ENCODE peak calls at places on chromosomes 5 and 9, in five cellular contexts. One of them, this sample, is unnamed.
A peak's percentile ranks its signal among the peaks of the same experiment; 100 is the strongest.

GRCh38 chr9:36625006-36625600 is 52.4 kb downstream of the MELK start:
- DNase-seq in left lobe of liver: no peak
- DNase-seq in SW 1271: no peak
- DNase-seq in activated naive CD4-positive, alpha-beta T cell: no peak
- DNase-seq in posterior vena cava: no peak
- DNase-seq in this sample: no peak

GRCh38 chr9:110835404-110835803 is 166.8 kb downstream of the MUSK start:
- DNase-seq in left lobe of liver: no peak
- DNase-seq in SW 1271: peak; percentile 79
- DNase-seq in activated naive CD4-positive, alpha-beta T cell: no peak
- DNase-seq in posterior vena cava: no peak
- DNase-seq in this sample: no peak

GRCh38 chr5:6720561-6720921 is 7.3 kb downstream of the TENT4A start:
- DNase-seq in left lobe of liver: no peak
- DNase-seq in SW 1271: no peak
- DNase-seq in activated naive CD4-positive, alpha-beta T cell: no peak
- DNase-seq in posterior vena cava: no peak
- DNase-seq in this sample: no peak

GRCh38 chr5:138459311-138459710 is 6.0 kb upstream of the EGR1 start:
- DNase-seq in left lobe of liver: no peak
- DNase-seq in SW 1271: no peak
- DNase-seq in activated naive CD4-positive, alpha-beta T cell: peak; percentile 54
- DNase-seq in posterior vena cava: peak; percentile 86
- DNase-seq in this sample: no peak

GRCh38 chr9:75389096-75389495 is 300.8 kb downstream of the OSTF1 start:
- DNase-seq in left lobe of liver: no peak
- DNase-seq in SW 1271: no peak
- DNase-seq in activated naive CD4-positive, alpha-beta T cell: no peak
- DNase-seq in posterior vena cava: no peak
- DNase-seq in this sample: no peak

GRCh38 chr9:134681061-134681661 is 39.6 kb downstream of the COL5A1 start:
- DNase-seq in left lobe of liver: no peak
- DNase-seq in SW 1271: no peak
- DNase-seq in activated naive CD4-positive, alpha-beta T cell: no peak
- DNase-seq in posterior vena cava: peak; percentile 76
- DNase-seq in this sample: no peak

GRCh38 chr9:36833954-36834353 is 200.1 kb downstream of the PAX5 start:
- DNase-seq in left lobe of liver: no peak
- DNase-seq in SW 1271: no peak
- DNase-seq in activated naive CD4-positive, alpha-beta T cell: no peak
- DNase-seq in posterior vena cava: no peak
- DNase-seq in this sample: no peak

GRCh38 chr5:143134269-143134668 is 269.2 kb downstream of the NR3C1 start:
- DNase-seq in left lobe of liver: no peak
- DNase-seq in SW 1271: no peak
- DNase-seq in activated naive CD4-positive, alpha-beta T cell: no peak
- DNase-seq in posterior vena cava: no peak
- DNase-seq in this sample: no peak

GRCh38 chr9:74872619-74873233 is 15.0 kb downstream of the TRPM6 start:
- DNase-seq in left lobe of liver: no peak
- DNase-seq in SW 1271: no peak
- DNase-seq in activated naive CD4-positive, alpha-beta T cell: no peak
- DNase-seq in posterior vena cava: no peak
- DNase-seq in this sample: no peak

GRCh38 chr9:117546894-117547293 is 132.0 kb upstream of the ASTN2 start:
- DNase-seq in left lobe of liver: no peak
- DNase-seq in SW 1271: no peak
- DNase-seq in activated naive CD4-positive, alpha-beta T cell: no peak
- DNase-seq in posterior vena cava: no peak
- DNase-seq in this sample: no peak

GRCh38 chr5:17187401-17187800 is 30.0 kb upstream of the BASP1 start:
- DNase-seq in left lobe of liver: no peak
- DNase-seq in SW 1271: no peak
- DNase-seq in activated naive CD4-positive, alpha-beta T cell: no peak
- DNase-seq in posterior vena cava: no peak
- DNase-seq in this sample: no peak

GRCh38 chr9:35814106-35814840 is 569 bp downstream of the HINT2 start:
- DNase-seq in left lobe of liver: peak; percentile 91
- DNase-seq in SW 1271: no peak
- DNase-seq in activated naive CD4-positive, alpha-beta T cell: no peak
- DNase-seq in posterior vena cava: peak; percentile 92
- DNase-seq in this sample: no peak

GRCh38 chr5:139461698-139462097 is 845 bp downstream of the ECSCR start:
- DNase-seq in left lobe of liver: no peak
- DNase-seq in SW 1271: no peak
- DNase-seq in activated naive CD4-positive, alpha-beta T cell: no peak
- DNase-seq in posterior vena cava: no peak
- DNase-seq in this sample: no peak

GRCh38 chr5:57195060-57195459 is 21.2 kb downstream of the GPBP1 start:
- DNase-seq in left lobe of liver: no peak
- DNase-seq in SW 1271: no peak
- DNase-seq in activated naive CD4-positive, alpha-beta T cell: no peak
- DNase-seq in posterior vena cava: no peak
- DNase-seq in this sample: no peak

GRCh38 chr9:131649646-131650045 is 90.2 kb downstream of the RAPGEF1 start:
- DNase-seq in left lobe of liver: no peak
- DNase-seq in SW 1271: no peak
- DNase-seq in activated naive CD4-positive, alpha-beta T cell: no peak
- DNase-seq in posterior vena cava: no peak
- DNase-seq in this sample: no peak

GRCh38 chr9:22170990-22171663 is 162.0 kb upstream of the CDKN2B start:
- DNase-seq in left lobe of liver: no peak
- DNase-seq in SW 1271: no peak
- DNase-seq in activated naive CD4-positive, alpha-beta T cell: no peak
- DNase-seq in posterior vena cava: no peak
- DNase-seq in this sample: no peak

GRCh38 chr5:107808671-107809137 is 138.0 kb upstream of the EFNA5 start:
- DNase-seq in left lobe of liver: no peak
- DNase-seq in SW 1271: no peak
- DNase-seq in activated naive CD4-positive, alpha-beta T cell: no peak
- DNase-seq in posterior vena cava: no peak
- DNase-seq in this sample: no peak

GRCh38 chr9:5549671-5550650 is 39.6 kb downstream of the PDCD1LG2 start:
- DNase-seq in left lobe of liver: no peak
- DNase-seq in SW 1271: no peak
- DNase-seq in activated naive CD4-positive, alpha-beta T cell: no peak
- DNase-seq in posterior vena cava: no peak
- DNase-seq in this sample: no peak

GRCh38 chr9:42852133-42852532 is 668.7 kb downstream of the SPATA31A6 start:
- DNase-seq in left lobe of liver: peak; percentile 83
- DNase-seq in SW 1271: peak; percentile 29
- DNase-seq in activated naive CD4-positive, alpha-beta T cell: no peak
- DNase-seq in posterior vena cava: no peak
- DNase-seq in this sample: no peak

GRCh38 chr5:151068571-151069197 is 12.2 kb downstream of the TNIP1 start:
- DNase-seq in left lobe of liver: no peak
- DNase-seq in SW 1271: no peak
- DNase-seq in activated naive CD4-positive, alpha-beta T cell: no peak
- DNase-seq in posterior vena cava: no peak
- DNase-seq in this sample: no peak

GRCh38 chr5:89934069-89934468 is 475.5 kb downstream of the CETN3 start:
- DNase-seq in left lobe of liver: no peak
- DNase-seq in SW 1271: no peak
- DNase-seq in activated naive CD4-positive, alpha-beta T cell: no peak
- DNase-seq in posterior vena cava: no peak
- DNase-seq in this sample: no peak

GRCh38 chr5:65926893-65927292 is 518 bp downstream of the ERBIN start:
- DNase-seq in left lobe of liver: no peak
- DNase-seq in SW 1271: no peak
- DNase-seq in activated naive CD4-positive, alpha-beta T cell: no peak
- DNase-seq in posterior vena cava: no peak
- DNase-seq in this sample: no peak

GRCh38 chr9:119365291-119366027 is 3.8 kb downstream of the BRINP1 start:
- DNase-seq in left lobe of liver: no peak
- DNase-seq in SW 1271: no peak
- DNase-seq in activated naive CD4-positive, alpha-beta T cell: no peak
- DNase-seq in posterior vena cava: no peak
- DNase-seq in this sample: no peak

GRCh38 chr9:35681341-35682002 is 7.7 kb downstream of the CA9 start:
- DNase-seq in left lobe of liver: no peak
- DNase-seq in SW 1271: no peak
- DNase-seq in activated naive CD4-positive, alpha-beta T cell: no peak
- DNase-seq in posterior vena cava: peak; percentile 76
- DNase-seq in this sample: no peak

GRCh38 chr5:131521252-131521651 is 113.8 kb downstream of the RAPGEF6 start:
- DNase-seq in left lobe of liver: no peak
- DNase-seq in SW 1271: no peak
- DNase-seq in activated naive CD4-positive, alpha-beta T cell: no peak
- DNase-seq in posterior vena cava: no peak
- DNase-seq in this sample: no peak

GRCh38 chr9:33472171-33472920 is 1.4 kb downstream of the NOL6 start:
- DNase-seq in left lobe of liver: peak; percentile 30
- DNase-seq in SW 1271: no peak
- DNase-seq in activated naive CD4-positive, alpha-beta T cell: no peak
- DNase-seq in posterior vena cava: peak; percentile 52
- DNase-seq in this sample: peak; percentile 43

GRCh38 chr5:65391591-65391990 is 90.1 kb downstream of the ADAMTS6 start:
- DNase-seq in left lobe of liver: no peak
- DNase-seq in SW 1271: no peak
- DNase-seq in activated naive CD4-positive, alpha-beta T cell: no peak
- DNase-seq in posterior vena cava: no peak
- DNase-seq in this sample: no peak

GRCh38 chr5:141753971-141754713 is 72.1 kb upstream of the ARAP3 start:
- DNase-seq in left lobe of liver: no peak
- DNase-seq in SW 1271: no peak
- DNase-seq in activated naive CD4-positive, alpha-beta T cell: no peak
- DNase-seq in posterior vena cava: no peak
- DNase-seq in this sample: no peak

GRCh38 chr5:86878250-86878649 is 260.5 kb downstream of the COX7C start:
- DNase-seq in left lobe of liver: no peak
- DNase-seq in SW 1271: no peak
- DNase-seq in activated naive CD4-positive, alpha-beta T cell: no peak
- DNase-seq in posterior vena cava: no peak
- DNase-seq in this sample: no peak

GRCh38 chr9:89878003-89878411 is 273.2 kb downstream of the GADD45G start:
- DNase-seq in left lobe of liver: peak; percentile 41
- DNase-seq in SW 1271: no peak
- DNase-seq in activated naive CD4-positive, alpha-beta T cell: no peak
- DNase-seq in posterior vena cava: no peak
- DNase-seq in this sample: no peak